ENCODE peak calls at places on chromosomes 6 and 20, in seven cellular contexts. V is stomach, S is HepG2, M is esophagus muscularis mucosa, P is vagina, Q is body of pancreas, H is testis. R is an unnamed sample.
A peak's percentile ranks its signal among the peaks of the same experiment; 100 is the strongest.

GRCh38 chr6:135496805-135497411 is 632 bp downstream of the AHI1 start:
- DNase-seq in Q (no peak), M (no peak), P (no peak), H (no peak), V (no peak), S (no peak), R (no peak)

GRCh38 chr6:4809999-4810918 is 34.1 kb downstream of the CDYL start:
- DNase-seq in V (no peak), P (no peak), H (no peak), Q (no peak), S (peak; percentile 86), M (no peak), R (no peak)

GRCh38 chr20:12847862-12848261 is 160.9 kb upstream of the SPTLC3 start:
- DNase-seq in H (no peak), M (no peak), V (no peak), P (no peak), S (peak; percentile 11), Q (no peak), R (no peak)

GRCh38 chr6:15359335-15359862 is 113.5 kb downstream of the JARID2 start:
- DNase-seq in V (no peak), H (no peak), P (no peak), S (no peak), Q (no peak), M (no peak), R (no peak)

GRCh38 chr6:46221221-46221793 is 50.5 kb upstream of the ENPP5 start:
- DNase-seq in H (no peak), P (no peak), S (peak; percentile 26), V (no peak), M (no peak), Q (peak; percentile 13), R (no peak)

GRCh38 chr20:56343861-56344381 is 14.9 kb upstream of the FAM210B start:
- DNase-seq in S (no peak), M (no peak), Q (peak; percentile 57), P (no peak), V (peak; percentile 51), H (peak; percentile 77), R (no peak)

GRCh38 chr20:45340951-45341350 is 7.3 kb downstream of the SDC4 start:
- DNase-seq in P (no peak), V (no peak), S (peak; percentile 70), H (no peak), M (no peak), Q (no peak), R (no peak)

GRCh38 chr6:35216412-35216732 is 2.6 kb downstream of the SCUBE3 start:
- DNase-seq in M (no peak), P (no peak), H (no peak), Q (no peak), S (no peak), V (no peak), R (no peak)

GRCh38 chr6:35463292-35463691 is 4.9 kb upstream of the RPL10A start:
- DNase-seq in Q (no peak), V (no peak), H (no peak), S (no peak), P (no peak), M (no peak), R (peak; percentile 7)

DNA sequence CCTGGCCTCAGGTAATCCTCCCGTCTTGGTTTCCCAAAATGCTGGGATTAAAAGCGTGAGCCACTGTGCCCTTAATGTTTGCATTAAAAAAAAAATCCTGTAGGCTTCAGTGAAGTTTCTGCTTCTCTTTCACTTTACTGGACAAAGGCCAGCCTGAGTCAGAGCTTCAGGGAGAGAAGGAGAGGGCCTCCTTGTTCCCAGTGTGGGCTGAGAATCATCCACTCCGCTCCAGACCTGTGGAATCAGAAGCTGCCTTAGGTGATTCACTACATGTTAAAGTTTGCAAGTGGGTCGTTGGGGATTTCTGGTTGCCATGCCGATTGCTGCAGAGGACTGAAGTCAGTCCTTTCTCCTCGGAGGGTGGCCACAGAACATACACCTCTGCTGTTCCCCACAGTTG is 113.3 kb upstream of the EEF1E1 start:
- DNase-seq in M (no peak), P (no peak), S (no peak), V (no peak), Q (no peak), H (no peak), R (no peak)
- H3K27ac ChIP-seq in M (no peak overlapping the region), P (no peak overlapping the region), S (no peak overlapping the region), V (no peak overlapping the region), Q (no peak overlapping the region), H (no peak overlapping the region), R (no peak overlapping the region)

DNA sequence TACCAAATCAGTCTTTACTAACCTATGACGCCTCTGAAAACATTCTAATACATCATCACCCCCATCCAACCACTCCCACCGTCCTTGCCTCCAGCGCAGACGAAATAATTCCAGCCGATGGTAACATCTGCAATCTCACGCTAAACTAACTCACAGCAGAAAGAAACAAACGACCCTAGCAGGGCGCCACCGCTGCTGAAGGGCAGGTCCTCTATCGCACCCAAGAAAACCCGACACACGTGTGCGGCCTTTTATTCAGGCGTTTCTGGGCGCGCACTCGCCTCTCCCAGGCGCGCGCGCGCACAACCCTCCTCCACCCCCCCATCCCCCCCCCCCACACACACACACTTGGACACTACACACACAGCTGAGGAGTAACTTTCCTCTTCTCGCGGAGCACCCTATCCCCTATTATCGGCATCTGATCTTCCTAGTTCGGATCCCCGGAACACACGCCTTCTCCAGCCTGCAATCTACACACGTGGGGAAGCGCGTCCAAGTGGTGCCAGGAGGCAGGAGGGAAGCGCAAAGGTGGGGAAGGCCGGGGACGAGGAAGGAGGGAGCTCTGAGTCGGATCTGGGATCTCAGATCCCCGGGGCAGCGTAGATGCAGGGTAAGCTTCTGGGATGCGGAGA is 1.4 kb downstream of the GFOD1 start:
- DNase-seq in H (peak; percentile 26), P (no peak), M (no peak), V (no peak), Q (peak; percentile 31), S (peak; percentile 43), R (peak; percentile 76)
- TF ChIP-seq POLR2A in H (no peak), P (no peak), M (no peak), V (no peak), Q (no peak), S (no peak), R (no peak)

GRCh38 chr6:3283241-3283640 is 24.5 kb downstream of the PSMG4 start:
- DNase-seq in V (no peak), Q (no peak), H (no peak), M (no peak), S (no peak), P (no peak), R (peak; percentile 35)
- H3K9me3 ChIP-seq in V (no peaks in the 10 kb centered on the region), Q (no peaks in the 10 kb centered on the region), H (no peaks in the 10 kb centered on the region), M (no peaks in the 10 kb centered on the region), S (no peaks in the 10 kb centered on the region), P (no peaks in the 10 kb centered on the region), R (no peaks in the 10 kb centered on the region)

GRCh38 chr6:161414180-161414579 is 140.3 kb upstream of the AGPAT4 start:
- DNase-seq in M (no peak), S (no peak), Q (no peak), P (no peak), H (no peak), V (no peak), R (no peak)

GRCh38 chr6:161414800-161415199 is 140.9 kb upstream of the AGPAT4 start:
- DNase-seq in M (no peak), Q (peak; percentile 68), S (no peak), H (no peak), P (no peak), V (no peak), R (no peak)

GRCh38 chr6:161415302-161415855 is 141.5 kb upstream of the AGPAT4 start:
- DNase-seq in M (no peak), H (no peak), P (no peak), Q (no peak), S (no peak), V (no peak), R (no peak)

GRCh38 chr6:161418458-161418945 is 144.6 kb upstream of the AGPAT4 start:
- DNase-seq in S (peak; percentile 56), V (no peak), H (peak; percentile 86), P (no peak), Q (peak; percentile 83), M (no peak), R (no peak)

DNA sequence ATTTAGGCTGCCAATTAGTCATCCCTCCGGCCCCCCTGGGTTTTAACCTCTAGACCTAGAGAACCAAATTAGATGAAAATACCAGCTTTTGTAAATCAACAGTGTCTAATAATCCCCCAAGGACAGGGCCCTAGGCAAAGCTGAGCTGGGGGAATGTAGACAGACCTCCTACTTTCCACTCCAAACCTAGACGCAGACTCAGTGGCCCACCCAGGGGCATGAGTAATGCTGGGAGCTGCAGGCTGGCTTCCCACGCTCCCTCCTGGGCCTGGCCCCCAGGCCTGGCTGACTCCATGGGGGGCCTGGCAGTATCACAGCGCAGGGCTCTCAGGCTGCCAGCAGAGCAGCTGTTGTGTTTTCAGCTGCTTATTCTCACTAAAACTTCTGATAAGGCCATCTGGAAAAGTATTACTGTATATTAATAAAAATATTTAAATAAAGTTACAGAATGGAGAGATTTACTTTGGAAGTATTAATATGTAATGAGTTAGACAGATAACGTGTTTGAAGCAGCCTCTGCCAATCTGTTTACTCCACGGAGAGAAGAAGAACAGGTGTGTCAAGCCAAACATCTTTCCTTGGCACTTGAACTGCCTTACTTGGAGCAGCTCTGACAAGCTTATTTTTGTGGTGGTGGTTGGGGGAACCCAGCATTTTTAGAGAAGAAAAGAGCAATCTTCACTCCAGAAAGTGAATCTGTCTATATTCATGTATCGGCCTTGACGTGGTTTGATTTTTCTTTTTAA is 144.0 kb upstream of the AGPAT4 start:
- DNase-seq in P (no peak), H (peak; percentile 69), M (no peak), V (no peak), S (no peak), Q (peak; percentile 84), R (no peak)
- H3K27ac ChIP-seq in P (no peak overlapping the region), H (peak overlapping the region; percentile 43), M (no peak overlapping the region), V (no peak overlapping the region), S (no peak overlapping the region), Q (peak overlapping the region; percentile 84), R (no peak overlapping the region)

DNA sequence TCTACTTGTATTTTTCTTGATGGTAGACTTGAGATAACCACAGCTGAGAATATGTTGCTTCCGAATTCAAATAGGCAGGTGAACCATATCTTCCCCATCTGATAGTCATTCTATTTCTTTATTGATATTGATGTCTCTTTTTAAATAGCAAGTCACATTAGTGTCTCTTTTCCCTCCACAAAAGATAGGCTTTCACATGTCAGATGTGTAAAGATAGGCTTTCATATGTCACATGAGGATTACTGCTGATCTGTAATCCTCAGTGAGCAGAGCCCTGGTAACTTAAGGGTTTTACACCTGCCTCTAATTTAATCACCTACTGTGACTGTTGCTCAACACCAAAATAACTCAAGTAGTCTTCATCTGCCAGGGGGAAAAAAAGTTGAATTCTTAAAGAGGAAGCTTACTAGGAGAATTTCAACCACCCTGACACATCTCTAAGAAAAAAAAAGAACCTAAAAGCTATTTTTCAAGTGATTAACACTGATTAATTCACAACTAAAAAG is 45.3 kb upstream of the TRDN start:
- DNase-seq in P (no peak), H (no peak), V (no peak), S (no peak), Q (no peak), M (no peak), R (no peak)
- TF ChIP-seq POLR2A in P (no peak), H (no peak), V (no peak), S (no peak), Q (no peak), M (no peak), R (no peak)